ENCODE peak calls at places on chromosome 19, in nine cellular contexts. One of them, this sample, is unnamed.

GRCh38 chr19:54160182-54160811 is 776 bp upstream of the LENG1 start:
- DNase-seq in aorta: no peak
- DNase-seq in breast epithelium: no peak
- DNase-seq in CD4-positive, CD25-positive, alpha-beta regulatory T cell: no peak
- DNase-seq in endodermal cell: no peak
- DNase-seq in neural progenitor cell: peak; percentile 59
- DNase-seq in effector memory CD4-positive, alpha-beta T cell: no peak
- DNase-seq in CD8-positive, alpha-beta memory T cell: no peak
- DNase-seq in NT2/D1: no peak
- DNase-seq in this sample: peak; percentile 35

GRCh38 chr19:55319786-55320185 is 5.4 kb downstream of the TMEM150B start:
- DNase-seq in aorta: no peak
- DNase-seq in breast epithelium: no peak
- DNase-seq in CD4-positive, CD25-positive, alpha-beta regulatory T cell: no peak
- DNase-seq in endodermal cell: peak; percentile 95
- DNase-seq in neural progenitor cell: peak; percentile 89
- DNase-seq in effector memory CD4-positive, alpha-beta T cell: no peak
- DNase-seq in CD8-positive, alpha-beta memory T cell: no peak
- DNase-seq in NT2/D1: no peak
- DNase-seq in this sample: no peak

GRCh38 chr19:18340237-18340989 is at the start of gene PGPEP1:
- DNase-seq in aorta: peak; percentile 84
- DNase-seq in breast epithelium: peak; percentile 69
- DNase-seq in CD4-positive, CD25-positive, alpha-beta regulatory T cell: peak; percentile 47
- DNase-seq in endodermal cell: peak; percentile 92
- DNase-seq in neural progenitor cell: peak; percentile 89
- DNase-seq in effector memory CD4-positive, alpha-beta T cell: peak; percentile 29
- DNase-seq in CD8-positive, alpha-beta memory T cell: peak; percentile 50
- DNase-seq in NT2/D1: no peak
- DNase-seq in this sample: no peak

GRCh38 chr19:19474950-19475781 is 40.2 kb downstream of the TSSK6 start:
- DNase-seq in aorta: no peak
- DNase-seq in breast epithelium: no peak
- DNase-seq in CD4-positive, CD25-positive, alpha-beta regulatory T cell: no peak
- DNase-seq in endodermal cell: peak; percentile 66
- DNase-seq in neural progenitor cell: peak; percentile 49
- DNase-seq in effector memory CD4-positive, alpha-beta T cell: no peak
- DNase-seq in CD8-positive, alpha-beta memory T cell: no peak
- DNase-seq in NT2/D1: peak; percentile 54
- DNase-seq in this sample: no peak

GRCh38 chr19:24054044-24054935 is 32.7 kb upstream of the ZNF254 start:
- DNase-seq in aorta: no peak
- DNase-seq in breast epithelium: no peak
- DNase-seq in CD4-positive, CD25-positive, alpha-beta regulatory T cell: no peak
- DNase-seq in endodermal cell: no peak
- DNase-seq in neural progenitor cell: no peak
- DNase-seq in effector memory CD4-positive, alpha-beta T cell: no peak
- DNase-seq in CD8-positive, alpha-beta memory T cell: no peak
- DNase-seq in NT2/D1: no peak
- DNase-seq in this sample: peak; percentile 99

GRCh38 chr19:18765224-18765623 is 25.9 kb downstream of the COMP start:
- DNase-seq in aorta: no peak
- DNase-seq in breast epithelium: no peak
- DNase-seq in CD4-positive, CD25-positive, alpha-beta regulatory T cell: no peak
- DNase-seq in endodermal cell: no peak
- DNase-seq in neural progenitor cell: no peak
- DNase-seq in effector memory CD4-positive, alpha-beta T cell: no peak
- DNase-seq in CD8-positive, alpha-beta memory T cell: no peak
- DNase-seq in NT2/D1: no peak
- DNase-seq in this sample: no peak

GRCh38 chr19:1360818-1361461 is 22.8 kb upstream of the NDUFS7 start:
- DNase-seq in aorta: peak; percentile 84
- DNase-seq in breast epithelium: no peak
- DNase-seq in CD4-positive, CD25-positive, alpha-beta regulatory T cell: no peak
- DNase-seq in endodermal cell: peak; percentile 55
- DNase-seq in neural progenitor cell: peak; percentile 75
- DNase-seq in effector memory CD4-positive, alpha-beta T cell: no peak
- DNase-seq in CD8-positive, alpha-beta memory T cell: no peak
- DNase-seq in NT2/D1: no peak
- DNase-seq in this sample: peak; percentile 26

GRCh38 chr19:34269489-34269888 is 15.1 kb downstream of the GARRE1 start:
- DNase-seq in aorta: no peak
- DNase-seq in breast epithelium: no peak
- DNase-seq in CD4-positive, CD25-positive, alpha-beta regulatory T cell: no peak
- DNase-seq in endodermal cell: no peak
- DNase-seq in neural progenitor cell: no peak
- DNase-seq in effector memory CD4-positive, alpha-beta T cell: no peak
- DNase-seq in CD8-positive, alpha-beta memory T cell: no peak
- DNase-seq in NT2/D1: no peak
- DNase-seq in this sample: no peak

GRCh38 chr19:42306646-42307045 is 4.2 kb upstream of the PAFAH1B3 start:
- DNase-seq in aorta: no peak
- DNase-seq in breast epithelium: no peak
- DNase-seq in CD4-positive, CD25-positive, alpha-beta regulatory T cell: no peak
- DNase-seq in endodermal cell: peak; percentile 64
- DNase-seq in neural progenitor cell: no peak
- DNase-seq in effector memory CD4-positive, alpha-beta T cell: no peak
- DNase-seq in CD8-positive, alpha-beta memory T cell: no peak
- DNase-seq in NT2/D1: no peak
- DNase-seq in this sample: no peak

GRCh38 chr19:30799854-30800755 is 427.9 kb downstream of the ZNF536 start:
- DNase-seq in aorta: no peak
- DNase-seq in breast epithelium: no peak
- DNase-seq in CD4-positive, CD25-positive, alpha-beta regulatory T cell: no peak
- DNase-seq in endodermal cell: peak; percentile 91
- DNase-seq in neural progenitor cell: peak; percentile 80
- DNase-seq in effector memory CD4-positive, alpha-beta T cell: no peak
- DNase-seq in CD8-positive, alpha-beta memory T cell: no peak
- DNase-seq in NT2/D1: peak; percentile 23
- DNase-seq in this sample: no peak

GRCh38 chr19:43799502-43800142 is 2.6 kb downstream of the LYPD5 start:
- DNase-seq in aorta: no peak
- DNase-seq in breast epithelium: no peak
- DNase-seq in CD4-positive, CD25-positive, alpha-beta regulatory T cell: no peak
- DNase-seq in endodermal cell: peak; percentile 60
- DNase-seq in neural progenitor cell: no peak
- DNase-seq in effector memory CD4-positive, alpha-beta T cell: no peak
- DNase-seq in CD8-positive, alpha-beta memory T cell: no peak
- DNase-seq in NT2/D1: no peak
- DNase-seq in this sample: peak; percentile 69

GRCh38 chr19:55778331-55778730 is 9.4 kb downstream of the RFPL4AL1 start:
- DNase-seq in aorta: no peak
- DNase-seq in breast epithelium: no peak
- DNase-seq in CD4-positive, CD25-positive, alpha-beta regulatory T cell: no peak
- DNase-seq in endodermal cell: no peak
- DNase-seq in neural progenitor cell: no peak
- DNase-seq in effector memory CD4-positive, alpha-beta T cell: no peak
- DNase-seq in CD8-positive, alpha-beta memory T cell: no peak
- DNase-seq in NT2/D1: no peak
- DNase-seq in this sample: no peak

GRCh38 chr19:6279620-6279930 is 200 bp downstream of the MLLT1 start:
- DNase-seq in aorta: no peak
- DNase-seq in breast epithelium: no peak
- DNase-seq in CD4-positive, CD25-positive, alpha-beta regulatory T cell: no peak
- DNase-seq in endodermal cell: no peak
- DNase-seq in neural progenitor cell: no peak
- DNase-seq in effector memory CD4-positive, alpha-beta T cell: no peak
- DNase-seq in CD8-positive, alpha-beta memory T cell: no peak
- DNase-seq in NT2/D1: no peak
- DNase-seq in this sample: no peak
- H3K4me1 ChIP-seq in aorta: no peaks in the 10 kb centered on the region
- H3K4me1 ChIP-seq in breast epithelium: peaks cover 20% of the 10 kb centered on the region
- H3K4me1 ChIP-seq in CD4-positive, CD25-positive, alpha-beta regulatory T cell: peaks cover 27% of the 10 kb centered on the region
- H3K4me1 ChIP-seq in endodermal cell: peaks cover 26% of the 10 kb centered on the region
- H3K4me1 ChIP-seq in neural progenitor cell: peaks cover 15% of the 10 kb centered on the region
- H3K4me1 ChIP-seq in effector memory CD4-positive, alpha-beta T cell: peaks cover 9% of the 10 kb centered on the region
- H3K4me1 ChIP-seq in CD8-positive, alpha-beta memory T cell: peaks cover 9% of the 10 kb centered on the region
- H3K4me1 ChIP-seq in NT2/D1: peaks cover 28% of the 10 kb centered on the region
- H3K4me1 ChIP-seq in this sample: peaks cover 10% of the 10 kb centered on the region

DNA sequence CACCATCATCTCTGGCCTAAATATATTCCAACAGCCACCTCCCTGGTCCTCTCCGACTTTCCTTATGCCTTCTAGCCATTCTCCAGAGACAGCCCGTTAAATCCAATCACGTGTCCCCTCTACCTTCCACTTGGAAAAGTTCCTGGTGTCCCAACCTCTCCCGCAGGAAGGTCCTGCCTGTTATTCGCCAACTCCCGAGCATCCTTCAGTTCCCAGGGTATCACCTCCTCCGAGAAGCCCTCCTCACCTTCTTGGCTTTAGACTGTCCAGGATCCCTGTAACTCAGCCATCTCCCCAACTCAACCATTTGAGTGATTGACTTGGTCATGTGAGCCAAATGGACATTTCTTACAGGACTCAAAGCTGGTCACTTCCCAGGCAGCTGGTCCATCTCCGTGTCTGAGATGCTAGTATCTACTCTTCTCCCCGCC is 28.1 kb upstream of the NANOS3 start:
- DNase-seq in aorta: no peak
- DNase-seq in breast epithelium: no peak
- DNase-seq in CD4-positive, CD25-positive, alpha-beta regulatory T cell: no peak
- DNase-seq in endodermal cell: no peak
- DNase-seq in neural progenitor cell: no peak
- DNase-seq in effector memory CD4-positive, alpha-beta T cell: no peak
- DNase-seq in CD8-positive, alpha-beta memory T cell: no peak
- DNase-seq in NT2/D1: no peak
- DNase-seq in this sample: no peak
- H3K4me1 ChIP-seq in aorta: no peaks in the 10 kb centered on the region
- H3K4me1 ChIP-seq in breast epithelium: peaks cover 19% of the 10 kb centered on the region
- H3K4me1 ChIP-seq in CD4-positive, CD25-positive, alpha-beta regulatory T cell: peaks cover 55% of the 10 kb centered on the region
- H3K4me1 ChIP-seq in endodermal cell: peaks cover 10% of the 10 kb centered on the region
- H3K4me1 ChIP-seq in neural progenitor cell: peaks cover 14% of the 10 kb centered on the region
- H3K4me1 ChIP-seq in effector memory CD4-positive, alpha-beta T cell: peaks cover 56% of the 10 kb centered on the region
- H3K4me1 ChIP-seq in CD8-positive, alpha-beta memory T cell: peaks cover 50% of the 10 kb centered on the region
- H3K4me1 ChIP-seq in NT2/D1: peaks cover 23% of the 10 kb centered on the region
- H3K4me1 ChIP-seq in this sample: peaks cover 73% of the 10 kb centered on the region

GRCh38 chr19:41265376-41266153 is 1.4 kb downstream of the HNRNPUL1 start:
- DNase-seq in aorta: no peak
- DNase-seq in breast epithelium: peak; percentile 55
- DNase-seq in CD4-positive, CD25-positive, alpha-beta regulatory T cell: no peak
- DNase-seq in endodermal cell: peak; percentile 61
- DNase-seq in neural progenitor cell: peak; percentile 26
- DNase-seq in effector memory CD4-positive, alpha-beta T cell: no peak
- DNase-seq in CD8-positive, alpha-beta memory T cell: no peak
- DNase-seq in NT2/D1: no peak
- DNase-seq in this sample: peak; percentile 16
- H3K4me1 ChIP-seq in aorta: no peaks in the 10 kb centered on the region
- H3K4me1 ChIP-seq in breast epithelium: no peaks in the 10 kb centered on the region
- H3K4me1 ChIP-seq in CD4-positive, CD25-positive, alpha-beta regulatory T cell: peaks cover 42% of the 10 kb centered on the region
- H3K4me1 ChIP-seq in endodermal cell: peaks cover 6% of the 10 kb centered on the region
- H3K4me1 ChIP-seq in neural progenitor cell: peaks cover 16% of the 10 kb centered on the region
- H3K4me1 ChIP-seq in effector memory CD4-positive, alpha-beta T cell: peaks cover 18% of the 10 kb centered on the region
- H3K4me1 ChIP-seq in CD8-positive, alpha-beta memory T cell: peaks cover 34% of the 10 kb centered on the region
- H3K4me1 ChIP-seq in NT2/D1: peaks cover 2% of the 10 kb centered on the region
- H3K4me1 ChIP-seq in this sample: peaks cover 20% of the 10 kb centered on the region

DNA sequence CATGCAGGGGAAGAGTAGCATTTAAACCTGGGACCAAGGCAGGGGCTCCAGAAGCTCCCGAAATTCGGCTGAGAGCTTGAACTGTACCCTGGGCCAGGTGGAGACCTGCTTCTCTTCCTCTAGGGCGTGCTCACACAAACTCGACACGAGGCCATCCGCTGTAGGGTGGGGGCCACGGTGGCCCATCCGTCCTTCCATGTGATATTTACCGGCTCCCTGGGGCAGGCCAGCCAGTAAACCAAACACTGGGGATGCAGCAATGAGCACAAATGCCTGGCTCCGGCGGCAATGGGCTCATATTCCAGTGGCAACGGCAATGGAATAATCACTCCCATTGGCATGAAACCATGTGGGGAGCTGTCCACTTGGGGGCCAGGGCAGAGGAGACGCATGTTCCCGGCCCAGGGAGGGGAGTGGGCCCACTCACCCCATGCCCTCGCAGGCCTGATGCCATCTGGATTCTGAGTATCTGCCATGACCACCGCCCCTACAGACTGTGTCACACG is 10.8 kb downstream of the SH3GL1 start:
- DNase-seq in aorta: no peak
- DNase-seq in breast epithelium: no peak
- DNase-seq in CD4-positive, CD25-positive, alpha-beta regulatory T cell: no peak
- DNase-seq in endodermal cell: no peak
- DNase-seq in neural progenitor cell: no peak
- DNase-seq in effector memory CD4-positive, alpha-beta T cell: no peak
- DNase-seq in CD8-positive, alpha-beta memory T cell: no peak
- DNase-seq in NT2/D1: no peak
- DNase-seq in this sample: no peak
- H3K4me1 ChIP-seq in aorta: no peaks in the 10 kb centered on the region
- H3K4me1 ChIP-seq in breast epithelium: peaks cover 39% of the 10 kb centered on the region
- H3K4me1 ChIP-seq in CD4-positive, CD25-positive, alpha-beta regulatory T cell: peaks cover 21% of the 10 kb centered on the region
- H3K4me1 ChIP-seq in endodermal cell: peaks cover 27% of the 10 kb centered on the region
- H3K4me1 ChIP-seq in neural progenitor cell: peaks cover 64% of the 10 kb centered on the region
- H3K4me1 ChIP-seq in effector memory CD4-positive, alpha-beta T cell: peaks cover 16% of the 10 kb centered on the region
- H3K4me1 ChIP-seq in CD8-positive, alpha-beta memory T cell: peaks cover 33% of the 10 kb centered on the region
- H3K4me1 ChIP-seq in NT2/D1: peaks cover 40% of the 10 kb centered on the region
- H3K4me1 ChIP-seq in this sample: peaks cover 43% of the 10 kb centered on the region

DNA sequence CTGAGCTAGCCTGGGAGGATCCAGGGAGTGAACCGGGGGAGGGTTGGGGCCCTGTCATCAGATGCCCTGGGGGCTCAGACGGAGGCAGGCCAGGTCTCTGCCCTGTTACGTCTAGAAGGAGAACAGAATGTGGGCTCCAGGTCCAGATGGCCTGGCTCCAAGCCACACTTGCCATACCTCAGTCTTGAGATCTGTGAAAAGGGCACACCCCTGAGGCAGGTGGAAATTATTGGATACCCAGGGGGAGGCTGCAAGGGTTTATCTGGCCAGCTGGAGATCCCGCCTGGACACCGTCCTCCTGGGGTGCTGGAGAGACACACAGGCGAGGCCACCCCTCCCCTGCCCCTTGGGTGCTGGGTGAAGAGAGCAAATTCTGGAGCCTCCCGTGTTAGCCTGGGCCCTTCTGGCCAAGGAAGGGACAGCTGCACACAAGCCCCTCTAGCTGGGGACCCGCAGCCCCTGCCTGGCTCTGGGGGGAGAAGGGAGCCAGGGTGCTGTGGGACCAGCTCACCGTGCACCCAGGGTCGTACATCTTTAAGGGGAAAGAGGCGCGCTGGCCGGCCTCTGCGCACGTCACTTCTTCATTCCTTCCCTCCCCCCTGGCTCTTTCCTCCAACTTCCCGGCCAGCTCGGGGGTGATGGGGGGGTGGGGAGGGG is 808 bp upstream of the NFIC start:
- DNase-seq in aorta: peak; percentile 81
- DNase-seq in breast epithelium: peak; percentile 70
- DNase-seq in CD4-positive, CD25-positive, alpha-beta regulatory T cell: no peak
- DNase-seq in endodermal cell: no peak
- DNase-seq in neural progenitor cell: no peak
- DNase-seq in effector memory CD4-positive, alpha-beta T cell: no peak
- DNase-seq in CD8-positive, alpha-beta memory T cell: no peak
- DNase-seq in NT2/D1: no peak
- DNase-seq in this sample: peak; percentile 52
- H3K4me1 ChIP-seq in aorta: no peaks in the 10 kb centered on the region
- H3K4me1 ChIP-seq in breast epithelium: peaks cover 11% of the 10 kb centered on the region
- H3K4me1 ChIP-seq in CD4-positive, CD25-positive, alpha-beta regulatory T cell: peaks cover 35% of the 10 kb centered on the region
- H3K4me1 ChIP-seq in endodermal cell: no peaks in the 10 kb centered on the region
- H3K4me1 ChIP-seq in neural progenitor cell: peaks cover 20% of the 10 kb centered on the region
- H3K4me1 ChIP-seq in effector memory CD4-positive, alpha-beta T cell: peaks cover 27% of the 10 kb centered on the region
- H3K4me1 ChIP-seq in CD8-positive, alpha-beta memory T cell: peaks cover 22% of the 10 kb centered on the region
- H3K4me1 ChIP-seq in NT2/D1: peaks cover 28% of the 10 kb centered on the region
- H3K4me1 ChIP-seq in this sample: peaks cover 46% of the 10 kb centered on the region

GRCh38 chr19:38719761-38720558 is 24.3 kb downstream of the CAPN12 start:
- DNase-seq in aorta: no peak
- DNase-seq in breast epithelium: no peak
- DNase-seq in CD4-positive, CD25-positive, alpha-beta regulatory T cell: no peak
- DNase-seq in endodermal cell: no peak
- DNase-seq in neural progenitor cell: no peak
- DNase-seq in effector memory CD4-positive, alpha-beta T cell: no peak
- DNase-seq in CD8-positive, alpha-beta memory T cell: no peak
- DNase-seq in NT2/D1: no peak
- DNase-seq in this sample: no peak
- H3K4me1 ChIP-seq in aorta: no peaks in the 10 kb centered on the region
- H3K4me1 ChIP-seq in breast epithelium: peaks cover 12% of the 10 kb centered on the region
- H3K4me1 ChIP-seq in CD4-positive, CD25-positive, alpha-beta regulatory T cell: no peaks in the 10 kb centered on the region
- H3K4me1 ChIP-seq in endodermal cell: peaks cover 24% of the 10 kb centered on the region
- H3K4me1 ChIP-seq in neural progenitor cell: no peaks in the 10 kb centered on the region
- H3K4me1 ChIP-seq in effector memory CD4-positive, alpha-beta T cell: no peaks in the 10 kb centered on the region
- H3K4me1 ChIP-seq in CD8-positive, alpha-beta memory T cell: no peaks in the 10 kb centered on the region
- H3K4me1 ChIP-seq in NT2/D1: peaks cover 12% of the 10 kb centered on the region
- H3K4me1 ChIP-seq in this sample: peaks cover 43% of the 10 kb centered on the region

This sample was measured in mammary epithelial cell.